ENCODE peak calls at places on chromosomes 16 and 17, in six cellular contexts. C is esophagus squamous epithelium, M is right lobe of liver, U is RWPE1, O is heart left ventricle, G is mucosa of descending colon. F is an unnamed sample.

GRCh38 chr17:55063857-55064485 is 95.4 kb downstream of the STXBP4 start:
- DNase-seq in C (no peak), M (no peak), U (no peak), O (no peak), G (no peak), F (no peak)

GRCh38 chr17:79495665-79496064 is 115.2 kb downstream of the RBFOX3 start:
- DNase-seq in C (no peak), M (no peak), U (no peak), O (no peak), G (no peak), F (no peak)

GRCh38 chr17:45307290-45308015 is 9.4 kb downstream of the MAP3K14 start:
- DNase-seq in C (no peak), M (no peak), U (peak), O (no peak), G (peak), F (peak)

GRCh38 chr17:77189148-77189547 is 48.4 kb downstream of the SEC14L1 start:
- DNase-seq in C (no peak), M (no peak), U (no peak), O (no peak), G (no peak), F (no peak)

GRCh38 chr16:87560428-87561199 is 41.7 kb upstream of the JPH3 start:
- DNase-seq in C (no peak), M (no peak), U (peak), O (peak), G (peak), F (no peak)

GRCh38 chr17:76252040-76252954 is 12.0 kb upstream of the RNF157 start:
- DNase-seq in C (no peak), M (peak), U (peak), O (no peak), G (peak), F (peak)

GRCh38 chr17:60390881-60391418 is 983 bp downstream of the USP32 start:
- DNase-seq in C (no peak), M (peak), U (peak), O (no peak), G (peak), F (peak)

GRCh38 chr16:68311316-68311620 is 449 bp downstream of the PRMT7 start:
- DNase-seq in C (no peak), M (no peak), U (peak), O (no peak), G (no peak), F (no peak)

GRCh38 chr16:80573700-80574120 is 32.9 kb downstream of the DYNLRB2 start:
- DNase-seq in C (no peak), M (no peak), U (no peak), O (no peak), G (no peak), F (no peak)

GRCh38 chr17:82280537-82280936 is 7.0 kb upstream of the CSNK1D start:
- DNase-seq in C (no peak), M (no peak), U (no peak), O (peak), G (no peak), F (no peak)

DNA sequence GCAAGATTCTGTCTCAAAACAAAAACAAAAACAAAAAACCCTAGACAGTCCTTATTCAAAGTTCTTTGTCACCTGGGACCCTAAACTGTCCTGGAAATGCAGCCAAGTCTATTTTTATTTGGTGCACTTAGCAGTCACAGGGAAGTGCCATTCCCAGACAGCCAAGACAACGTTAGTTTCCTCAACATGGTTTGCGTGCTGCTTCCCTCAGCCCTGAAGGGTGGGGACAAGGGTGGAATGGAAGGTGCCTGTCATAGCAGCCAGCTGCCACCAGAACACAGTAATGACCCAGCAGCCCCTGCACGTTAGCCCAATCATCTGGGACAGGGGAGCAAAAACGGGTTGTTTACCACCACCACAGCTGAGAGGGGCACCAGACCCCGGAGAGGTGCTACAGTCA is 16.9 kb downstream of the CREBBP start:
- DNase-seq in C (no peak), M (no peak), U (no peak), O (no peak), G (no peak), F (no peak)
- TF ChIP-seq CTCF in C (no peak), M (no peak), U (no peak), O (no peak), G (no peak), F (no peak)

GRCh38 chr17:20282526-20283308 is 184.6 kb downstream of the LGALS9B start:
- DNase-seq in C (no peak), M (no peak), U (no peak), O (no peak), G (no peak), F (no peak)
- TF ChIP-seq CTCF in C (no peak), M (no peak), U (no peak), O (no peak), G (no peak), F (no peak)

GRCh38 chr17:7841309-7841621 is 7.2 kb downstream of the KDM6B start:
- DNase-seq in C (no peak), M (no peak), U (no peak), O (no peak), G (no peak), F (no peak)

GRCh38 chr17:7842950-7843535 is 9.0 kb downstream of the KDM6B start:
- DNase-seq in C (no peak), M (peak), U (no peak), O (peak), G (peak), F (peak)

GRCh38 chr17:7840875-7841274 is 6.9 kb downstream of the KDM6B start:
- DNase-seq in C (no peak), M (no peak), U (no peak), O (no peak), G (no peak), F (no peak)

GRCh38 chr17:7842380-7842949 is 8.4 kb downstream of the KDM6B start:
- DNase-seq in C (no peak), M (peak), U (no peak), O (peak), G (peak), F (peak)

GRCh38 chr17:7841622-7842379 is 7.8 kb downstream of the KDM6B start:
- DNase-seq in C (no peak), M (peak), U (peak), O (peak), G (peak), F (peak)
- TF ChIP-seq CTCF in C (peak), M (peak), U (peak), O (peak), G (no peak), F (no peak)

GRCh38 chr17:27407916-27408846 is 48.1 kb upstream of the KSR1 start:
- DNase-seq in C (no peak), M (no peak), U (peak), O (no peak), G (no peak), F (peak)
- TF ChIP-seq CTCF in C (no peak), M (no peak), U (no peak), O (no peak), G (no peak), F (no peak)

GRCh38 chr17:18089613-18090012 is 1.9 kb downstream of the DRG2 start:
- DNase-seq in C (no peak), M (no peak), U (no peak), O (no peak), G (no peak), F (no peak)

GRCh38 chr17:18087610-18088491 is at the start of gene DRG2:
- DNase-seq in C (peak), M (peak), U (peak), O (peak), G (peak), F (peak)

GRCh38 chr17:18099516-18099915 is 9.0 kb upstream of the MYO15A start:
- DNase-seq in C (no peak), M (peak), U (no peak), O (no peak), G (no peak), F (no peak)

GRCh38 chr17:18094409-18094807 is 6.7 kb downstream of the DRG2 start:
- DNase-seq in C (no peak), M (no peak), U (no peak), O (no peak), G (no peak), F (no peak)

GRCh38 chr17:18093616-18094408 is 6.1 kb downstream of the DRG2 start:
- DNase-seq in C (no peak), M (no peak), U (peak), O (peak), G (no peak), F (peak)
- TF ChIP-seq CTCF in C (peak), M (peak), U (no peak), O (no peak), G (no peak), F (peak)

DNA sequence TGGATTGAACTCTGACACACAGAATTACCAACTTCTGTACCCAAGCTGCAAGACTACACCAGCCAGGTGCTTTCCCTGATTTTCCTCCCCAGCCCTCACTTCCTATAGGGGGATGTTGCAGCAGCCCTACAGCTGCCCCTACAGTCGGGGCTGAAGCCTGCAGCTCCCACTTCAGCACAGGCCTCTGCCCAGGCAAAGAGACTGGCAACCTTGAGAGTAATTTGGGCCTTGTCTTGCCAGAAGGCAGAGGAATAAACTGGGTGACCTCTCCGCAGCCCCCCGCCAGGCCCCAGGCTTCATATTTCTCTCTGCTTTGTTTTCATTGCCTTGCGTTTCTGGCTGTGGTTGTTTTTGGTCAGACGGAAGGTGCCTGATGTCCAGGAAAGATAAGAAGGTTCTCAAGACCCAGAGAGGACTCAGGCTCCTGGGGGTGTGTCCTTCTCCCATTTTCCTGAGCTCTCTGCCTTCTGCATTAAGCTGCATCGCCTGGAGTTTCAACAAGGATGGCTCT is 32.0 kb downstream of the SLC6A4 start:
- DNase-seq in C (no peak), M (no peak), U (no peak), O (no peak), G (no peak), F (no peak)
- TF ChIP-seq CTCF in C (no peak), M (no peak), U (no peak), O (no peak), G (no peak), F (no peak)

GRCh38 chr17:61635913-61636432 is 45.0 kb upstream of the NACA2 start:
- DNase-seq in C (no peak), M (peak), U (peak), O (no peak), G (peak), F (peak)
- TF ChIP-seq CTCF in C (peak), M (peak), U (peak), O (peak), G (no peak), F (peak)